ENCODE peak calls at places on chromosomes 16 and 17, in five cellular contexts. C is dorsolateral prefrontal cortex, P is mammary epithelial cell, W is HL-60, D is upper lobe of left lung. A is an unnamed sample.

GRCh38 chr17:19911033-19911432 is 43.3 kb upstream of the ULK2 start:
- DNase-seq in W (no peak), C (no peak), D (no peak), P (no peak), A (no peak)

GRCh38 chr17:31677681-31678080 is 181.4 kb downstream of the COPRS start:
- DNase-seq in D (no peak), C (no peak), W (no peak), P (no peak), A (no peak)

GRCh38 chr17:47720754-47721533 is 12.1 kb upstream of the TBX21 start:
- DNase-seq in D (no peak), C (no peak), W (no peak), P (peak), A (no peak)

GRCh38 chr17:32298721-32299578 is 33.3 kb downstream of the RHBDL3 start:
- DNase-seq in D (no peak), P (no peak), W (no peak), C (no peak), A (no peak)

GRCh38 chr17:67821871-67822367 is 3.4 kb upstream of the BPTF start:
- DNase-seq in P (no peak), C (no peak), D (no peak), W (no peak), A (no peak)

GRCh38 chr17:21286066-21286770 is 1.7 kb downstream of the MAP2K3 start:
- DNase-seq in D (peak), P (peak), W (no peak), C (peak), A (no peak)

GRCh38 chr17:42873321-42873720 is 22.3 kb downstream of the AOC3 start:
- DNase-seq in C (no peak), W (no peak), P (no peak), D (no peak), A (no peak)

GRCh38 chr16:86773339-86773715 is 195.0 kb downstream of the FOXL1 start:
- DNase-seq in P (no peak), C (no peak), W (no peak), D (no peak), A (no peak)

GRCh38 chr17:74923538-74924249 is 379 bp upstream of the OTOP2 start:
- DNase-seq in W (peak), D (peak), P (peak), C (no peak), A (no peak)

GRCh38 chr17:36481829-36482228 is 4.7 kb upstream of the ZNHIT3 start:
- DNase-seq in D (no peak), C (no peak), W (no peak), P (no peak), A (no peak)

GRCh38 chr16:558298-559020 is 1.7 kb upstream of the PRR35 start:
- DNase-seq in W (no peak), P (no peak), D (no peak), C (no peak), A (no peak)

GRCh38 chr16:84514874-84515835 is 10.7 kb upstream of the MEAK7 start:
- DNase-seq in C (no peak), W (peak), P (no peak), D (peak), A (peak)

GRCh38 chr16:29645699-29646187 is 17.3 kb upstream of the SPN start:
- DNase-seq in C (no peak), W (peak), D (no peak), P (no peak), A (peak)

GRCh38 chr17:58614854-58615409 is 76.9 kb downstream of the TEX14 start:
- DNase-seq in D (no peak), P (no peak), C (no peak), W (no peak), A (no peak)

GRCh38 chr16:53968454-53968853 is 264.5 kb downstream of the FTO start:
- DNase-seq in P (peak), C (no peak), W (no peak), D (no peak), A (no peak)

GRCh38 chr17:11404431-11404830 is 163.4 kb downstream of the SHISA6 start:
- DNase-seq in C (no peak), D (peak), W (no peak), P (no peak), A (no peak)

GRCh38 chr17:60535382-60536279 is 9.6 kb upstream of the APPBP2 start:
- DNase-seq in P (no peak), C (no peak), D (no peak), W (no peak), A (no peak)

GRCh38 chr17:7237761-7238417 is 1.4 kb downstream of the PHF23 start:
- DNase-seq in C (no peak), W (no peak), D (peak), P (peak), A (no peak)

GRCh38 chr17:39114744-39115534 is 36.5 kb downstream of the PLXDC1 start:
- DNase-seq in W (no peak), P (no peak), C (no peak), D (no peak), A (no peak)

GRCh38 chr16:85176541-85177447 is 64.5 kb upstream of the CIBAR2 start:
- DNase-seq in P (no peak), W (no peak), C (no peak), D (no peak), A (no peak)

GRCh38 chr16:85029981-85030381 is 2.4 kb downstream of the KIAA0513 start:
- DNase-seq in D (no peak), C (no peak), W (no peak), P (no peak), A (no peak)

GRCh38 chr16:47359478-47359877 is 101.4 kb downstream of the ITFG1 start:
- DNase-seq in C (no peak), D (no peak), P (no peak), W (no peak), A (no peak)

GRCh38 chr17:78981010-78981888 is 1.5 kb upstream of the LGALS3BP start:
- DNase-seq in D (no peak), C (no peak), P (no peak), W (no peak), A (no peak)

GRCh38 chr16:8855972-8856371 is 12.8 kb downstream of the CARHSP1 start:
- DNase-seq in P (no peak), W (no peak), C (no peak), D (peak), A (no peak)

GRCh38 chr16:86569843-86570447 is 3.3 kb downstream of the FOXC2 start:
- DNase-seq in C (no peak), W (no peak), D (no peak), P (no peak), A (no peak)

GRCh38 chr16:67431805-67432476 is 1.0 kb downstream of the HSD11B2 start:
- DNase-seq in P (no peak), W (no peak), D (no peak), C (no peak), A (no peak)

GRCh38 chr16:21703589-21704174 is 39.9 kb downstream of the OTOA start:
- DNase-seq in D (no peak), W (no peak), C (no peak), P (peak), A (no peak)

GRCh38 chr17:77315551-77316190 is 174.9 kb downstream of the SEC14L1 start:
- DNase-seq in W (no peak), P (no peak), C (no peak), D (peak), A (no peak)

GRCh38 chr16:67490330-67491096 is 7.2 kb upstream of the AGRP start:
- DNase-seq in P (no peak), C (no peak), W (peak), D (no peak), A (no peak)

GRCh38 chr17:7712111-7712771 is 5.3 kb upstream of the DNAH2 start:
- DNase-seq in D (no peak), P (no peak), W (no peak), C (no peak), A (no peak)

GRCh38 chr16:14509055-14509454 is 121.0 kb downstream of the PARN start:
- DNase-seq in C (no peak), D (no peak), P (peak), W (no peak), A (no peak)

GRCh38 chr17:9208381-9208780 is 187.1 kb downstream of the NTN1 start:
- DNase-seq in C (no peak), W (no peak), D (no peak), P (no peak), A (no peak)

GRCh38 chr16:10385725-10386516 is at the start of gene ATF7IP2:
- DNase-seq in P (peak), D (peak), W (peak), C (peak), A (peak)

GRCh38 chr17:61157246-61157887 is 242.3 kb upstream of the TBX2 start:
- DNase-seq in W (no peak), C (peak), P (no peak), D (no peak), A (no peak)

GRCh38 chr16:1731073-1731472 is 25.1 kb downstream of the MAPK8IP3 start:
- DNase-seq in D (no peak), W (no peak), P (no peak), C (no peak), A (no peak)

GRCh38 chr17:6666557-6666956 is 15.0 kb downstream of the C17orf100 start:
- DNase-seq in W (no peak), C (no peak), P (peak), D (no peak), A (no peak)

GRCh38 chr17:27290916-27291598 is 2.9 kb upstream of the WSB1 start:
- DNase-seq in P (no peak), D (no peak), C (no peak), W (no peak), A (no peak)

GRCh38 chr17:75652934-75653549 is 13.9 kb downstream of the RECQL5 start:
- DNase-seq in D (no peak), P (no peak), C (peak), W (no peak), A (no peak)

GRCh38 chr16:66389256-66390175 is 23.0 kb downstream of the CDH5 start:
- DNase-seq in C (no peak), P (no peak), D (peak), W (no peak), A (no peak)

GRCh38 chr17:39261286-39261685 is 35.5 kb upstream of the STAC2 start:
- DNase-seq in C (no peak), W (no peak), P (no peak), D (no peak), A (no peak)

DNA sequence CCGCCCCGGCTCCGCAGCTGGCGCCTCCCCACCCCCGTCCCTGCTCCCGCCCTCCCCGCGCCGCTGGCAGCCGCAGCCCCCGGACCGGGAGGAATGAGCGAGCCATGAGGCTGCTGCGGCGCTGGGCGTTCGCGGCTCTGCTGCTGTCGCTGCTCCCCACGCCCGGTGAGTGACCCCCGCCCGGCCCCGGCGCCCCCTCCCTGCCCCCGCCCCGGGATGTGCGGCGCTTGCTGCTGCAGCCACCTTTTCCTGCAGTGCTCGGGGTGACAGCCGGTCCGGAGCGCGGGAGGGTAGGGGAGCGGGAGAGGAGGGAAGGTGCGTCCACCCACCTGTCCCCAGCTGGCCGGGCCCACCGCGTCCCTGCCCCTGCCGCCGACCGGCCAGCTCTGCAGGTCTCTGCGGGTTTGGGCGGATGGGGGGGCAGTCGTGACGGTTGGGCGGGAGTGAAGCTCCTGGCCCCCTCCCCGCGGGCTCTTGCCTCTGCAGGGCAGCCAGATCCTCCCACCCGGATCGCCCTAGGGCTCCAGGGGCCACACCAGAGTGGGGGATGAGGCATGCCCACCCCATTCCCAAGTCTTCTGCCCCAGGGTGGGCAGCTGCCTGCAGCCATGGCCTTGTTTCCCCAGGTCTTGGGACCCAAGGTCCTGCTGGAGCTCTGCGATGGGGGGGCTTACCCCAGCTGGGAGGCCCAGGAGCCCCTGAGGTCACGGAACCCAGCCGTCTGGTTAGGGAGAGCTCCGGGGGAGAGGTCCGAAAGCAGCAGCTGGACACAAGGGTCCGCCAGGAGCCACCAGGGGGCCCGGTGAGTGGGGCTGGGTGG is 518 bp downstream of the ADAM11 start:
- DNase-seq in W (no peak), P (no peak), D (no peak), C (no peak), A (no peak)
- H3K4me3 ChIP-seq in W (peak), P (peak), D (peak), C (peak), A (no peak)

DNA sequence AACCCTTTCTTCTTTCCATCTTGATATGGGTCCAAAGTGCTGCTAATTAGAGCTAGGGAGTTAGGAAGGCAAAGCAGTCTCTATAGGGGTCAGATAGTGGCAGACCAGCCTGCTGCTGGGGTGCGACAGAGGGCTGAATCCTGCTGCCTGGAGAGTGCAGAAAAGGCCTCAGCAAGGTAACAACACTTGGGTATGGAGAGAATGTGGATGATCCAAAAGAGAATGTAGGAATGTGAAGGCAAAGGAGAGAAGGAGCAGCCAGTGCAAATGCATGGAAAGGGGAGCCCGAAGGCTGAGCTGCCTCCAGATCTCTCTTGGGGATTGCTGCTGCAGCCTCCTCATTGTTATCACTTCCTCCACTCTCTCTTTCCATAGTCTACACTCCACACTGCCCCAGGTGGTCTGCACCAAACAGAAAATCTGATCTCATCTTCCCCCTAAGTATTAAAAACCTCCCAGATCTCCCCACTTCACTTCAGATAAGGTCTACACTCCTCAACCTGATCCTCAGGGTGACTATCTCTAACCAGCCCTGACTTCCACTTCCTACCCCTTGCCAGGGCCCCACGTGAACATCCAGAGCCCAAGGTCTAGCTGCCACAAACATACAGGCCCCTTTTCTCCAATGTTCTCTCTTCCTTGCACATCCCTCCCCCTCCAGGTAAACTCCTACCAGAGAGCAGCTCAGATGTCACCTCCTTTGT is 28.8 kb downstream of the TOM1L2 start:
- DNase-seq in P (no peak), D (no peak), W (no peak), C (no peak), A (no peak)
- TF ChIP-seq CTCF in P (no peak), D (no peak), W (no peak), C (no peak), A (no peak)

DNA sequence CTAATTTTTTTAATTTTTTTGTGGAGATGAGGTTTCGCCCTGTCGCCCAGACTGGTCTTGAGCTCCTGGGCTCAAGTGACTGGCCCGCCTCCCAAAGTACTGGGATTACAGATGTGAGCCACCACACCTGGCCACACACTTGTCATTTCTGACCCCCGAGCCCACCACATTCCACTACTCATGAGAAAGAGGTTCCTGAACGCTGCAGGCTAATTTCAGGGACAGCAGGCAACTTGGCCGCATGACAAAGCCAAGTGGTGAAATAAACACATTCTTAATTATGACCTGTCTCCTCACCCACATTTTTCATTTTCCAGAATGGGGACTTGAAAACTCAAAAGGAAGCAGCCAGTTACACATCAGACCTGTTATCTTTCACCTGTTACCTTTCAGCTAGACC is 114.5 kb downstream of the ABCC6 start:
- DNase-seq in C (no peak), P (no peak), W (no peak), D (no peak), A (no peak)
- H3K4me3 ChIP-seq in C (no peak), P (no peak), W (no peak), D (no peak), A (no peak)

GRCh38 chr16:77376358-77376757 is 58.5 kb downstream of the ADAMTS18 start:
- DNase-seq in C (no peak), P (no peak), W (no peak), D (no peak), A (no peak)
- TF ChIP-seq CTCF in C (peak), P (no peak), W (no peak), D (no peak), A (peak)

DNA sequence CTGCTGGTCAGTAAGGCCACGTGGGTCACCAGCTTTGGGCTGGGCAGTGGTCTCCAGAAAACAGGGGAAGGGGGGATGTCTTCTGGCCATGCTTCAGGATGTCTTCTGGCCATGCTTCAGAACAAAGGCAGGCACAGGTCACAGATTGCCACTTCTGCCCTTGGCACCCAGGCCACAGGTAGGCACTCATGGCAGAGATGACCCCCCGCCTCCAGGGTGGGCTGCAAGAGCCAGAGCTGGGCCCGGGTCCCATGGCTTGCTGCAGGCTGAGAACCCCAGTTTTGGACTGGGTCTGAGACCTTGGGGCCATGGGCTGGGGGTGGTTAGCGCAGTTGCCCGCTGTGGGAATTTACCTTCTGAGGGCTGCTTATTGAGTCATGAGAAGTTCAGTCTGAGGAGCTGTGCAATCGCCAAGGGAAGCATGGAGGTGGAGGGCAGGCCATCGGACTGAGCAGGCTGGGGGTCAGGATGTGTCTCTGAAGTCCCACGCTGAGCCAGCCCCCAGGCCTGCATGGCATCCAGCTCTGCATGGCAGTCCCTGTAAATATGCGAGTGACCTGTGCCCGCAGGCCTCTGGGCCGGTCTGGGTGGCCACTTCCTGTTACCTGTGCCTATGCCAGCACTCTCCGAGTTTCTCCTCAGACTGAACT is 1.6 kb downstream of the ANKRD13B start:
- DNase-seq in P (no peak), D (no peak), C (no peak), W (no peak), A (no peak)
- H3K4me3 ChIP-seq in P (peak), D (no peak), C (peak), W (peak), A (no peak)